ENCODE peak calls at places on chromosome 11, in eight cellular contexts. W, M, F, L, N, J, C and T are unnamed samples.

GRCh38 chr11:121231576-121232278 is 60.8 kb upstream of the SC5D start:
- ATAC-seq in F (no peak), N (no peak), L (peak; percentile 86), C (no peak), M (no peak), J (no peak), W (no peak), T (no peak)

GRCh38 chr11:32827276-32827675 is 2.5 kb upstream of the PRRG4 start:
- ATAC-seq in N (no peak), J (no peak), F (no peak), C (no peak), L (no peak), M (no peak), W (peak; percentile 37), T (no peak)

GRCh38 chr11:123235117-123235686 is 40.2 kb upstream of the CLMP start:
- ATAC-seq in J (no peak), M (no peak), F (no peak), W (peak; percentile 68), C (peak; percentile 47), L (no peak), N (no peak), T (no peak)

GRCh38 chr11:121119444-121119843 is 18.4 kb downstream of the TECTA start:
- ATAC-seq in C (no peak), M (no peak), F (no peak), W (peak; percentile 61), L (no peak), N (no peak), J (no peak), T (no peak)

GRCh38 chr11:83157755-83158473 is 983 bp downstream of the PCF11 start:
- ATAC-seq in C (no peak), W (peak; percentile 35), L (peak; percentile 22), J (peak; percentile 58), M (no peak), N (no peak), F (no peak), T (no peak)

GRCh38 chr11:107182983-107183382 is 164.7 kb upstream of the GUCY1A2 start:
- ATAC-seq in C (no peak), M (no peak), J (no peak), W (no peak), N (no peak), F (no peak), L (no peak), T (no peak)

GRCh38 chr11:57499983-57500461 is 15.5 kb downstream of the SLC43A1 start:
- ATAC-seq in L (no peak), J (no peak), F (no peak), N (no peak), M (no peak), W (no peak), C (peak; percentile 4), T (no peak)

GRCh38 chr11:76307978-76308747 is 72.8 kb downstream of the THAP12 start:
- ATAC-seq in W (no peak), M (no peak), N (no peak), L (no peak), J (no peak), F (no peak), C (no peak), T (no peak)

GRCh38 chr11:69479591-69480271 is 1.7 kb upstream of the LINC01488 start:
- ATAC-seq in W (peak; percentile 15), J (peak; percentile 58), F (no peak), N (no peak), L (peak; percentile 65), C (no peak), M (no peak), T (no peak)

GRCh38 chr11:96187779-96188624 is 155.0 kb downstream of the MAML2 start:
- ATAC-seq in N (peak; percentile 10), J (peak; percentile 66), L (peak; percentile 87), W (peak; percentile 64), C (peak; percentile 68), M (peak; percentile 61), F (no peak), T (no peak)

GRCh38 chr11:2949920-2950319 is 20.7 kb upstream of the PHLDA2 start:
- ATAC-seq in L (no peak), J (no peak), C (no peak), N (no peak), F (no peak), M (no peak), W (no peak), T (no peak)

GRCh38 chr11:100942016-100942415 is 187.6 kb downstream of the PGR start:
- ATAC-seq in C (no peak), F (no peak), M (no peak), N (no peak), J (no peak), W (no peak), L (peak; percentile 91), T (no peak)

GRCh38 chr11:27319065-27319464 is 44.0 kb downstream of the CCDC34 start:
- ATAC-seq in L (no peak), F (no peak), C (peak; percentile 98), W (no peak), J (no peak), N (no peak), M (peak; percentile 97), T (peak; percentile 51)